ENCODE peak calls at places on chromosomes 1 and 21, in seven cellular contexts. O, V, B, T, H, I and M are unnamed samples.

GRCh38 chr1:244751271-244751895 is 84.1 kb upstream of the COX20 start:
- DNase-seq in O (no peak), H (no peak), T (no peak), I (no peak), V (no peak), B (no peak), M (no peak)

GRCh38 chr1:228472655-228473054 is 14.5 kb upstream of the RNF187 start:
- DNase-seq in T (no peak), B (no peak), I (peak), H (no peak), V (no peak), O (no peak), M (no peak)

GRCh38 chr1:109879881-109880525 is 30.6 kb upstream of the CSF1 start:
- DNase-seq in H (no peak), B (no peak), V (no peak), O (no peak), T (no peak), I (no peak), M (no peak)

GRCh38 chr1:183989604-183990003 is 47.9 kb downstream of the COLGALT2 start:
- DNase-seq in O (no peak), V (no peak), T (no peak), I (no peak), B (no peak), H (no peak), M (no peak)

GRCh38 chr1:28104866-28105467 is 16.6 kb upstream of the EYA3 start:
- DNase-seq in B (no peak), V (no peak), H (no peak), T (no peak), I (peak), O (no peak), M (no peak)

GRCh38 chr1:30760596-30761311 is 3.2 kb upstream of the LAPTM5 start:
- DNase-seq in O (no peak), T (no peak), V (no peak), B (no peak), H (no peak), I (no peak), M (peak)

GRCh38 chr1:31870086-31870736 is 54.4 kb upstream of the SPOCD1 start:
- DNase-seq in B (no peak), I (no peak), O (no peak), T (no peak), V (no peak), H (no peak), M (no peak)

GRCh38 chr1:241518447-241519307 is 878 bp downstream of the FH start:
- DNase-seq in V (no peak), B (no peak), O (no peak), H (peak), T (peak), I (peak), M (no peak)

GRCh38 chr21:46022551-46023107 is 41.1 kb downstream of the COL6A1 start:
- DNase-seq in B (no peak), O (no peak), H (no peak), T (no peak), I (peak), V (no peak), M (no peak)

GRCh38 chr1:149917590-149918144 is at the start of gene SV2A:
- DNase-seq in V (no peak), I (peak), B (no peak), T (peak), H (peak), O (no peak), M (peak)

GRCh38 chr1:40362699-40363098 is 10.8 kb upstream of the SMAP2 start:
- DNase-seq in B (peak), H (no peak), T (no peak), O (no peak), V (no peak), I (peak), M (no peak)

GRCh38 chr1:152768847-152769533 is 6.0 kb upstream of the LCE1F start:
- DNase-seq in I (peak), O (peak), B (no peak), V (no peak), T (no peak), H (no peak), M (no peak)

GRCh38 chr1:50329332-50329932 is 93.8 kb downstream of the DMRTA2 start:
- DNase-seq in V (no peak), H (no peak), B (no peak), O (no peak), T (no peak), I (no peak), M (no peak)

GRCh38 chr1:39268112-39268581 is 63.7 kb downstream of the MACF1 start:
- DNase-seq in V (peak), T (no peak), H (no peak), B (peak), O (no peak), I (peak), M (no peak)

GRCh38 chr1:13737388-13737787 is 37.4 kb downstream of the PRDM2 start:
- DNase-seq in O (no peak), H (no peak), T (no peak), B (no peak), I (no peak), V (no peak), M (no peak)

GRCh38 chr1:86466986-86467385 is 1.7 kb upstream of the CLCA1 start:
- DNase-seq in I (peak), H (no peak), T (no peak), B (no peak), V (no peak), O (no peak), M (no peak)

GRCh38 chr1:39927538-39927937 is 25.8 kb upstream of the MYCL start:
- DNase-seq in O (no peak), H (no peak), I (peak), B (no peak), T (no peak), V (no peak), M (no peak)

GRCh38 chr1:71589005-71589404 is 508.2 kb upstream of the ZRANB2 start:
- DNase-seq in O (no peak), T (no peak), V (no peak), I (no peak), H (no peak), B (no peak), M (no peak)

GRCh38 chr1:226420860-226421259 is 13.0 kb upstream of the PARP1 start:
- DNase-seq in I (no peak), B (no peak), V (no peak), T (no peak), H (no peak), O (no peak), M (no peak)

GRCh38 chr1:163168053-163168452 is 34.7 kb downstream of the RGS5 start:
- DNase-seq in I (peak), B (peak), H (no peak), V (no peak), O (peak), T (no peak), M (no peak)

GRCh38 chr1:18632711-18633427 is 2.2 kb downstream of the PAX7 start:
- DNase-seq in O (no peak), I (no peak), H (no peak), V (no peak), T (no peak), B (no peak), M (no peak)

GRCh38 chr1:44200336-44200735 is 12.9 kb upstream of the DMAP1 start:
- DNase-seq in T (no peak), I (no peak), B (no peak), V (no peak), O (no peak), H (no peak), M (no peak)

GRCh38 chr1:230494514-230494913 is 68.4 kb upstream of the PGBD5 start:
- DNase-seq in O (no peak), B (no peak), I (no peak), H (no peak), T (no peak), V (no peak), M (no peak)